ENCODE peak calls at places on chromosomes 5 and 9, in eight cellular contexts. One of them, this sample, is unnamed.

GRCh38 chr5:82155305-82155704 is 122.8 kb downstream of the RPS23 start:
- DNase-seq in effector memory CD4-positive, alpha-beta T cell: no peak
- DNase-seq in H9: no peak
- DNase-seq in astrocyte: no peak
- DNase-seq in CD8-positive, alpha-beta T cell: no peak
- DNase-seq in pancreas: no peak
- DNase-seq in ascending aorta: no peak
- DNase-seq in body of pancreas: no peak
- DNase-seq in this sample: no peak

GRCh38 chr9:132755096-132755495 is 84.8 kb downstream of the GTF3C4 start:
- DNase-seq in pancreas: no peak
- DNase-seq in body of pancreas: no peak
- DNase-seq in effector memory CD4-positive, alpha-beta T cell: no peak
- DNase-seq in astrocyte: no peak
- DNase-seq in CD8-positive, alpha-beta T cell: no peak
- DNase-seq in H9: no peak
- DNase-seq in ascending aorta: no peak
- DNase-seq in this sample: no peak

GRCh38 chr5:113264061-113264460 is 170.7 kb downstream of the TSSK1B start:
- DNase-seq in pancreas: no peak
- DNase-seq in astrocyte: peak; percentile 61
- DNase-seq in ascending aorta: no peak
- DNase-seq in H9: no peak
- DNase-seq in CD8-positive, alpha-beta T cell: no peak
- DNase-seq in body of pancreas: no peak
- DNase-seq in effector memory CD4-positive, alpha-beta T cell: no peak
- DNase-seq in this sample: no peak

GRCh38 chr5:90263102-90263501 is 146.5 kb downstream of the CETN3 start:
- DNase-seq in astrocyte: no peak
- DNase-seq in pancreas: no peak
- DNase-seq in effector memory CD4-positive, alpha-beta T cell: no peak
- DNase-seq in ascending aorta: no peak
- DNase-seq in H9: no peak
- DNase-seq in CD8-positive, alpha-beta T cell: no peak
- DNase-seq in body of pancreas: no peak
- DNase-seq in this sample: no peak

GRCh38 chr5:89728750-89729149 is 680.8 kb downstream of the CETN3 start:
- DNase-seq in astrocyte: peak; percentile 80
- DNase-seq in CD8-positive, alpha-beta T cell: no peak
- DNase-seq in ascending aorta: no peak
- DNase-seq in effector memory CD4-positive, alpha-beta T cell: no peak
- DNase-seq in body of pancreas: peak; percentile 55
- DNase-seq in pancreas: peak; percentile 20
- DNase-seq in H9: no peak
- DNase-seq in this sample: no peak

GRCh38 chr5:179414459-179415215 is 69.4 kb upstream of the ADAMTS2 start:
- DNase-seq in pancreas: no peak
- DNase-seq in CD8-positive, alpha-beta T cell: no peak
- DNase-seq in body of pancreas: no peak
- DNase-seq in ascending aorta: no peak
- DNase-seq in effector memory CD4-positive, alpha-beta T cell: no peak
- DNase-seq in astrocyte: no peak
- DNase-seq in H9: peak; percentile 19
- DNase-seq in this sample: no peak

GRCh38 chr5:54103871-54104270 is 206.5 kb downstream of the ARL15 start:
- DNase-seq in H9: no peak
- DNase-seq in astrocyte: no peak
- DNase-seq in pancreas: no peak
- DNase-seq in effector memory CD4-positive, alpha-beta T cell: no peak
- DNase-seq in body of pancreas: no peak
- DNase-seq in ascending aorta: no peak
- DNase-seq in CD8-positive, alpha-beta T cell: no peak
- DNase-seq in this sample: no peak

GRCh38 chr9:133125706-133126696 is 5.0 kb upstream of the RALGDS start:
- DNase-seq in effector memory CD4-positive, alpha-beta T cell: no peak
- DNase-seq in pancreas: no peak
- DNase-seq in CD8-positive, alpha-beta T cell: no peak
- DNase-seq in body of pancreas: peak; percentile 52
- DNase-seq in astrocyte: peak; percentile 63
- DNase-seq in H9: no peak
- DNase-seq in ascending aorta: no peak
- DNase-seq in this sample: no peak

GRCh38 chr5:94102849-94103248 is 361.4 kb upstream of the POU5F2 start:
- DNase-seq in H9: no peak
- DNase-seq in body of pancreas: no peak
- DNase-seq in ascending aorta: no peak
- DNase-seq in effector memory CD4-positive, alpha-beta T cell: no peak
- DNase-seq in CD8-positive, alpha-beta T cell: no peak
- DNase-seq in astrocyte: no peak
- DNase-seq in pancreas: no peak
- DNase-seq in this sample: no peak

GRCh38 chr9:105251733-105252404 is 7.4 kb downstream of the SLC44A1 start:
- DNase-seq in effector memory CD4-positive, alpha-beta T cell: no peak
- DNase-seq in astrocyte: no peak
- DNase-seq in CD8-positive, alpha-beta T cell: no peak
- DNase-seq in body of pancreas: no peak
- DNase-seq in ascending aorta: no peak
- DNase-seq in pancreas: no peak
- DNase-seq in H9: no peak
- DNase-seq in this sample: no peak

GRCh38 chr9:105252405-105252756 is 7.9 kb downstream of the SLC44A1 start:
- DNase-seq in astrocyte: no peak
- DNase-seq in H9: no peak
- DNase-seq in ascending aorta: no peak
- DNase-seq in body of pancreas: no peak
- DNase-seq in effector memory CD4-positive, alpha-beta T cell: no peak
- DNase-seq in pancreas: no peak
- DNase-seq in CD8-positive, alpha-beta T cell: no peak
- DNase-seq in this sample: no peak

GRCh38 chr9:105257767-105258166 is 13.3 kb downstream of the SLC44A1 start:
- DNase-seq in body of pancreas: no peak
- DNase-seq in H9: no peak
- DNase-seq in pancreas: no peak
- DNase-seq in CD8-positive, alpha-beta T cell: no peak
- DNase-seq in astrocyte: no peak
- DNase-seq in effector memory CD4-positive, alpha-beta T cell: no peak
- DNase-seq in ascending aorta: no peak
- DNase-seq in this sample: no peak

GRCh38 chr9:105251133-105251532 is 6.7 kb downstream of the SLC44A1 start:
- DNase-seq in effector memory CD4-positive, alpha-beta T cell: no peak
- DNase-seq in pancreas: no peak
- DNase-seq in astrocyte: no peak
- DNase-seq in CD8-positive, alpha-beta T cell: no peak
- DNase-seq in H9: no peak
- DNase-seq in body of pancreas: no peak
- DNase-seq in ascending aorta: no peak
- DNase-seq in this sample: no peak

GRCh38 chr9:105254226-105254625 is 9.8 kb downstream of the SLC44A1 start:
- DNase-seq in body of pancreas: no peak
- DNase-seq in pancreas: no peak
- DNase-seq in CD8-positive, alpha-beta T cell: no peak
- DNase-seq in astrocyte: no peak
- DNase-seq in effector memory CD4-positive, alpha-beta T cell: no peak
- DNase-seq in ascending aorta: no peak
- DNase-seq in H9: peak; percentile 38
- DNase-seq in this sample: peak; percentile 40
- H3K27ac ChIP-seq in body of pancreas: no peak overlapping the region
- H3K27ac ChIP-seq in pancreas: no peak overlapping the region
- H3K27ac ChIP-seq in CD8-positive, alpha-beta T cell: no peak overlapping the region
- H3K27ac ChIP-seq in astrocyte: no peak overlapping the region
- H3K27ac ChIP-seq in effector memory CD4-positive, alpha-beta T cell: no peak overlapping the region
- H3K27ac ChIP-seq in ascending aorta: no peak overlapping the region
- H3K27ac ChIP-seq in H9: peak overlapping the region; percentile 32
- H3K27ac ChIP-seq in this sample: peak overlapping the region; percentile 13

GRCh38 chr5:138849882-138850281 is 25.3 kb downstream of the LRRTM2 start:
- DNase-seq in pancreas: no peak
- DNase-seq in effector memory CD4-positive, alpha-beta T cell: no peak
- DNase-seq in CD8-positive, alpha-beta T cell: no peak
- DNase-seq in H9: no peak
- DNase-seq in ascending aorta: no peak
- DNase-seq in astrocyte: no peak
- DNase-seq in body of pancreas: no peak
- DNase-seq in this sample: no peak
- H3K4me1 ChIP-seq in pancreas: peaks cover 14% of the 10 kb centered on the region
- H3K4me1 ChIP-seq in effector memory CD4-positive, alpha-beta T cell: no peaks in the 10 kb centered on the region
- H3K4me1 ChIP-seq in CD8-positive, alpha-beta T cell: no peaks in the 10 kb centered on the region
- H3K4me1 ChIP-seq in H9: no peaks in the 10 kb centered on the region
- H3K4me1 ChIP-seq in ascending aorta: peaks cover 35% of the 10 kb centered on the region
- H3K4me1 ChIP-seq in astrocyte: peaks cover 12% of the 10 kb centered on the region
- H3K4me1 ChIP-seq in body of pancreas: peaks cover 26% of the 10 kb centered on the region
- H3K4me1 ChIP-seq in this sample: peaks cover 13% of the 10 kb centered on the region

DNA sequence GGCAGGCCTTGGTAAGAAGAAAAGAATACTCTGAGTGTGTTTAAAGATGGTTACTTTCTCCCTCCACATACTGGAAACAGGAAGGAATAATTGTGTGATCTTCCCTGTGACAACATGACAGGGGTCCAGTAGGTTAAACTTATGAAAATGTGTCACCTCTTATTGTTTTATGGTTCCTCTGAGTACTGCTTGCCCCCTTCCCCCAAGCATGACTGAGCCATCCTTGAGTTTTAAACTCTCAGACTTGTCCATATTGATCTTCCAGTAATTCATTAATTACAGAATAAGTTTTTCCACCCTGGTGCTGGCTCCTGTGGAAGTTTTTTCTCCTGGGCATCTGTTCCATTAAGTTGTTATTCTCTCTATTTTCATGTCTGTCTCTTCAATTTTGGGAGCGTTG is 95.8 kb downstream of the CNTLN start:
- DNase-seq in astrocyte: no peak
- DNase-seq in CD8-positive, alpha-beta T cell: no peak
- DNase-seq in pancreas: no peak
- DNase-seq in ascending aorta: no peak
- DNase-seq in body of pancreas: peak; percentile 25
- DNase-seq in H9: no peak
- DNase-seq in effector memory CD4-positive, alpha-beta T cell: no peak
- DNase-seq in this sample: no peak
- H3K27ac ChIP-seq in astrocyte: no peak overlapping the region
- H3K27ac ChIP-seq in CD8-positive, alpha-beta T cell: no peak overlapping the region
- H3K27ac ChIP-seq in pancreas: no peak overlapping the region
- H3K27ac ChIP-seq in ascending aorta: no peak overlapping the region
- H3K27ac ChIP-seq in body of pancreas: no peak overlapping the region
- H3K27ac ChIP-seq in H9: no peak overlapping the region
- H3K27ac ChIP-seq in effector memory CD4-positive, alpha-beta T cell: no peak overlapping the region
- H3K27ac ChIP-seq in this sample: no peak overlapping the region

GRCh38 chr9:86734762-86735161 is 212.5 kb downstream of the GAS1 start:
- DNase-seq in pancreas: no peak
- DNase-seq in astrocyte: peak; percentile 84
- DNase-seq in CD8-positive, alpha-beta T cell: no peak
- DNase-seq in H9: no peak
- DNase-seq in effector memory CD4-positive, alpha-beta T cell: no peak
- DNase-seq in ascending aorta: no peak
- DNase-seq in body of pancreas: no peak
- DNase-seq in this sample: no peak

GRCh38 chr9:86733929-86734328 is 213.4 kb downstream of the GAS1 start:
- DNase-seq in H9: no peak
- DNase-seq in CD8-positive, alpha-beta T cell: no peak
- DNase-seq in effector memory CD4-positive, alpha-beta T cell: no peak
- DNase-seq in ascending aorta: no peak
- DNase-seq in astrocyte: no peak
- DNase-seq in pancreas: no peak
- DNase-seq in body of pancreas: no peak
- DNase-seq in this sample: no peak

GRCh38 chr9:86731511-86731993 is 215.8 kb downstream of the GAS1 start:
- DNase-seq in CD8-positive, alpha-beta T cell: no peak
- DNase-seq in H9: no peak
- DNase-seq in body of pancreas: no peak
- DNase-seq in astrocyte: peak; percentile 94
- DNase-seq in ascending aorta: no peak
- DNase-seq in effector memory CD4-positive, alpha-beta T cell: no peak
- DNase-seq in pancreas: no peak
- DNase-seq in this sample: no peak

GRCh38 chr9:86730165-86730928 is 217.0 kb downstream of the GAS1 start:
- DNase-seq in astrocyte: no peak
- DNase-seq in H9: no peak
- DNase-seq in CD8-positive, alpha-beta T cell: no peak
- DNase-seq in effector memory CD4-positive, alpha-beta T cell: no peak
- DNase-seq in pancreas: no peak
- DNase-seq in ascending aorta: no peak
- DNase-seq in body of pancreas: no peak
- DNase-seq in this sample: no peak

DNA sequence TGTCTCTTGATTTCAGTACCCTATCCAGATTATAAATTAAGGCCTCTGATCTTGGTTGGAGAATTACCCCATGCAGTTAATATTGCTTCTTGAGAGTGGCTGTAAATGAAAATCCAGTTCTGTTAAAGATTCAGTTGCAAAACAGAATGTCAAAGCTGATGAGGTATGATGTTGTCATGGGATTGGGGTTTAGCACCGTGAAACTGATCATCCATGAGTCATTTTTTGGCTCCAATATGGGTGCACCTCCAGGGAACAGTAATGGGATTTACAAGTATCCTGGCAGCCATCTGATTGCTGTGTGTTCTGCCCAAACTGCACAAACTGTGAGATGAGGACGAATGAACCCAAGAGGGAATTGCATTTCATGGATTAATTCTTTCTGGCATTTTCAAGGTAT is 214.8 kb downstream of the GAS1 start:
- DNase-seq in H9: no peak
- DNase-seq in pancreas: no peak
- DNase-seq in ascending aorta: no peak
- DNase-seq in astrocyte: peak; percentile 95
- DNase-seq in CD8-positive, alpha-beta T cell: no peak
- DNase-seq in body of pancreas: no peak
- DNase-seq in effector memory CD4-positive, alpha-beta T cell: no peak
- DNase-seq in this sample: peak; percentile 71
- H3K4me1 ChIP-seq in H9: no peaks in the 10 kb centered on the region
- H3K4me1 ChIP-seq in pancreas: peaks cover 12% of the 10 kb centered on the region
- H3K4me1 ChIP-seq in ascending aorta: peaks cover 5% of the 10 kb centered on the region
- H3K4me1 ChIP-seq in astrocyte: peaks cover 27% of the 10 kb centered on the region
- H3K4me1 ChIP-seq in CD8-positive, alpha-beta T cell: no peaks in the 10 kb centered on the region
- H3K4me1 ChIP-seq in body of pancreas: peaks cover 42% of the 10 kb centered on the region
- H3K4me1 ChIP-seq in effector memory CD4-positive, alpha-beta T cell: no peaks in the 10 kb centered on the region
- H3K4me1 ChIP-seq in this sample: peaks cover 20% of the 10 kb centered on the region

GRCh38 chr5:157447246-157447645 is 12.8 kb upstream of the NIPAL4 start:
- DNase-seq in H9: peak; percentile 50
- DNase-seq in body of pancreas: peak; percentile 17
- DNase-seq in ascending aorta: no peak
- DNase-seq in pancreas: no peak
- DNase-seq in CD8-positive, alpha-beta T cell: no peak
- DNase-seq in astrocyte: no peak
- DNase-seq in effector memory CD4-positive, alpha-beta T cell: no peak
- DNase-seq in this sample: no peak
- H3K27ac ChIP-seq in H9: no peak overlapping the region
- H3K27ac ChIP-seq in body of pancreas: peak overlapping the region; percentile 4
- H3K27ac ChIP-seq in ascending aorta: no peak overlapping the region
- H3K27ac ChIP-seq in pancreas: no peak overlapping the region
- H3K27ac ChIP-seq in CD8-positive, alpha-beta T cell: no peak overlapping the region
- H3K27ac ChIP-seq in astrocyte: no peak overlapping the region
- H3K27ac ChIP-seq in effector memory CD4-positive, alpha-beta T cell: no peak overlapping the region
- H3K27ac ChIP-seq in this sample: no peak overlapping the region